ENCODE peak calls at places on chromosomes 3 and 15, in ten cellular contexts. One of them, this sample, is unnamed.

GRCh38 chr3:242986-243706 is 46.6 kb downstream of the CHL1 start:
- DNase-seq in pancreas: no peak
- DNase-seq in ovary: no peak
- DNase-seq in A549: no peak
- DNase-seq in fibroblast of pulmonary artery: peak
- DNase-seq in sigmoid colon: no peak
- DNase-seq in thyroid gland: no peak
- DNase-seq in lower leg skin: no peak
- DNase-seq in epithelial cell of esophagus: peak
- DNase-seq in fibroblast of mammary gland: peak
- DNase-seq in this sample: no peak

GRCh38 chr15:88647362-88648105 is 8.7 kb downstream of the ISG20 start:
- DNase-seq in fibroblast of mammary gland: no peak
- DNase-seq in ovary: no peak
- DNase-seq in epithelial cell of esophagus: no peak
- DNase-seq in fibroblast of pulmonary artery: no peak
- DNase-seq in pancreas: peak
- DNase-seq in thyroid gland: peak
- DNase-seq in lower leg skin: peak
- DNase-seq in A549: no peak
- DNase-seq in sigmoid colon: peak
- DNase-seq in this sample: no peak

GRCh38 chr3:72957303-72957702 is 39.3 kb upstream of the PPP4R2 start:
- DNase-seq in epithelial cell of esophagus: no peak
- DNase-seq in fibroblast of mammary gland: no peak
- DNase-seq in lower leg skin: peak
- DNase-seq in sigmoid colon: peak
- DNase-seq in A549: no peak
- DNase-seq in pancreas: peak
- DNase-seq in fibroblast of pulmonary artery: peak
- DNase-seq in thyroid gland: no peak
- DNase-seq in ovary: peak
- DNase-seq in this sample: no peak

GRCh38 chr15:101679861-101680260 is 27.7 kb upstream of the TM2D3 start:
- DNase-seq in epithelial cell of esophagus: no peak
- DNase-seq in A549: no peak
- DNase-seq in pancreas: no peak
- DNase-seq in fibroblast of pulmonary artery: no peak
- DNase-seq in ovary: no peak
- DNase-seq in thyroid gland: no peak
- DNase-seq in fibroblast of mammary gland: no peak
- DNase-seq in sigmoid colon: no peak
- DNase-seq in lower leg skin: no peak
- DNase-seq in this sample: no peak

GRCh38 chr3:161567962-161568361 is 71.4 kb downstream of the OTOL1 start:
- DNase-seq in lower leg skin: no peak
- DNase-seq in fibroblast of pulmonary artery: peak
- DNase-seq in sigmoid colon: no peak
- DNase-seq in A549: no peak
- DNase-seq in ovary: no peak
- DNase-seq in pancreas: no peak
- DNase-seq in epithelial cell of esophagus: no peak
- DNase-seq in fibroblast of mammary gland: peak
- DNase-seq in thyroid gland: no peak
- DNase-seq in this sample: peak

GRCh38 chr3:133595341-133595740 is 21.9 kb downstream of the CDV3 start:
- DNase-seq in fibroblast of pulmonary artery: no peak
- DNase-seq in A549: no peak
- DNase-seq in thyroid gland: no peak
- DNase-seq in ovary: no peak
- DNase-seq in lower leg skin: no peak
- DNase-seq in sigmoid colon: no peak
- DNase-seq in epithelial cell of esophagus: peak
- DNase-seq in pancreas: no peak
- DNase-seq in fibroblast of mammary gland: peak
- DNase-seq in this sample: no peak

GRCh38 chr3:60673123-60673522 is 578.1 kb downstream of the FHIT start:
- DNase-seq in sigmoid colon: no peak
- DNase-seq in lower leg skin: no peak
- DNase-seq in pancreas: no peak
- DNase-seq in A549: no peak
- DNase-seq in fibroblast of pulmonary artery: no peak
- DNase-seq in epithelial cell of esophagus: no peak
- DNase-seq in ovary: no peak
- DNase-seq in fibroblast of mammary gland: no peak
- DNase-seq in thyroid gland: no peak
- DNase-seq in this sample: no peak

GRCh38 chr3:5019411-5020261 is 40.4 kb downstream of the BHLHE40 start:
- DNase-seq in fibroblast of pulmonary artery: no peak
- DNase-seq in thyroid gland: no peak
- DNase-seq in ovary: no peak
- DNase-seq in A549: no peak
- DNase-seq in fibroblast of mammary gland: peak
- DNase-seq in sigmoid colon: no peak
- DNase-seq in epithelial cell of esophagus: peak
- DNase-seq in pancreas: no peak
- DNase-seq in lower leg skin: peak
- DNase-seq in this sample: no peak

GRCh38 chr15:85171736-85172135 is 190.1 kb downstream of the PDE8A start:
- DNase-seq in pancreas: no peak
- DNase-seq in fibroblast of pulmonary artery: no peak
- DNase-seq in fibroblast of mammary gland: no peak
- DNase-seq in epithelial cell of esophagus: no peak
- DNase-seq in ovary: no peak
- DNase-seq in thyroid gland: no peak
- DNase-seq in lower leg skin: no peak
- DNase-seq in A549: no peak
- DNase-seq in sigmoid colon: no peak
- DNase-seq in this sample: no peak

GRCh38 chr3:184808021-184808420 is 3.9 kb upstream of the VPS8 start:
- DNase-seq in fibroblast of pulmonary artery: no peak
- DNase-seq in sigmoid colon: no peak
- DNase-seq in thyroid gland: no peak
- DNase-seq in pancreas: no peak
- DNase-seq in A549: no peak
- DNase-seq in epithelial cell of esophagus: no peak
- DNase-seq in ovary: no peak
- DNase-seq in lower leg skin: no peak
- DNase-seq in fibroblast of mammary gland: no peak
- DNase-seq in this sample: no peak

GRCh38 chr3:27610800-27611199 is 111.3 kb downstream of the EOMES start:
- DNase-seq in ovary: no peak
- DNase-seq in epithelial cell of esophagus: no peak
- DNase-seq in pancreas: no peak
- DNase-seq in thyroid gland: no peak
- DNase-seq in fibroblast of mammary gland: no peak
- DNase-seq in fibroblast of pulmonary artery: peak
- DNase-seq in sigmoid colon: no peak
- DNase-seq in A549: no peak
- DNase-seq in lower leg skin: no peak
- DNase-seq in this sample: no peak

GRCh38 chr3:147301781-147302180 is 104.6 kb downstream of the ZIC4 start:
- DNase-seq in pancreas: no peak
- DNase-seq in A549: no peak
- DNase-seq in fibroblast of pulmonary artery: no peak
- DNase-seq in epithelial cell of esophagus: no peak
- DNase-seq in ovary: no peak
- DNase-seq in lower leg skin: no peak
- DNase-seq in sigmoid colon: no peak
- DNase-seq in fibroblast of mammary gland: no peak
- DNase-seq in thyroid gland: no peak
- DNase-seq in this sample: no peak

GRCh38 chr15:52252781-52253180 is 42.8 kb downstream of the MYO5C start:
- DNase-seq in sigmoid colon: no peak
- DNase-seq in lower leg skin: no peak
- DNase-seq in fibroblast of mammary gland: peak
- DNase-seq in thyroid gland: no peak
- DNase-seq in A549: peak
- DNase-seq in ovary: no peak
- DNase-seq in pancreas: no peak
- DNase-seq in fibroblast of pulmonary artery: peak
- DNase-seq in epithelial cell of esophagus: peak
- DNase-seq in this sample: peak

DNA sequence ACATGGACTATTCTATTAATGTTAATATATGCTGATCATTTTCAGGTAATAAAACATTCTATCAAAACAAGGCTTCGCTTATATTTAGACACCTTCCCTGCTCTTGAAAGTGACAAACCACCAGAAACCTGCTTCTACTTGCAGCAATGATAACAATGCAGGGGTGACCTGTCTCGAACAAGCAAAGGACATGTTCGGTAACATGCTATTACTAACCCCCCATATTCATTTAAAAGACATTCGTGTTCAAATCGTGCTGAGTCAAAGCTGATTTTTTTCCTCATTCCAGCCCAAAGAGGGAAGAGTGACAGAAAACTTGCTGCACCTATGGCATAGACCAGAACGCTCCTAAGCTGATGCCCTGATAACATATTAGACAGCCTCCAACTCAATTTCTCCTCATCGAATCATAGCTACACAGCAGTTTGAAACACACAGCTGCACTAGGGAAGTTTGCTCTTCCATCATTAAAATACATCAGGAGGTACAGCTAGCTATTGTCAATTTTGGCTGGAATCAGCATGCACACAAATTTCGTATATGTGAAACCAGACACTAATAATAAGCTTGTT is 341.5 kb downstream of the FOXP1 start:
- DNase-seq in sigmoid colon: no peak
- DNase-seq in ovary: no peak
- DNase-seq in thyroid gland: no peak
- DNase-seq in A549: no peak
- DNase-seq in lower leg skin: no peak
- DNase-seq in epithelial cell of esophagus: peak
- DNase-seq in pancreas: no peak
- DNase-seq in fibroblast of pulmonary artery: no peak
- DNase-seq in fibroblast of mammary gland: no peak
- DNase-seq in this sample: no peak
- H3K4me3 ChIP-seq in sigmoid colon: no peak
- H3K4me3 ChIP-seq in ovary: no peak
- H3K4me3 ChIP-seq in thyroid gland: no peak
- H3K4me3 ChIP-seq in A549: no peak
- H3K4me3 ChIP-seq in lower leg skin: no peak
- H3K4me3 ChIP-seq in epithelial cell of esophagus: no peak
- H3K4me3 ChIP-seq in pancreas: no peak
- H3K4me3 ChIP-seq in fibroblast of pulmonary artery: no peak
- H3K4me3 ChIP-seq in fibroblast of mammary gland: no peak
- H3K4me3 ChIP-seq in this sample: no peak

GRCh38 chr15:49227602-49228001 is 57.6 kb downstream of the GALK2 start:
- DNase-seq in lower leg skin: no peak
- DNase-seq in fibroblast of mammary gland: no peak
- DNase-seq in epithelial cell of esophagus: no peak
- DNase-seq in pancreas: no peak
- DNase-seq in A549: no peak
- DNase-seq in thyroid gland: no peak
- DNase-seq in ovary: no peak
- DNase-seq in fibroblast of pulmonary artery: no peak
- DNase-seq in sigmoid colon: no peak
- DNase-seq in this sample: no peak

GRCh38 chr15:49223536-49224274 is 53.7 kb downstream of the GALK2 start:
- DNase-seq in lower leg skin: no peak
- DNase-seq in sigmoid colon: no peak
- DNase-seq in ovary: no peak
- DNase-seq in fibroblast of mammary gland: peak
- DNase-seq in pancreas: no peak
- DNase-seq in thyroid gland: no peak
- DNase-seq in epithelial cell of esophagus: no peak
- DNase-seq in A549: no peak
- DNase-seq in fibroblast of pulmonary artery: peak
- DNase-seq in this sample: peak

GRCh38 chr15:49229922-49230321 is 59.9 kb downstream of the GALK2 start:
- DNase-seq in lower leg skin: no peak
- DNase-seq in pancreas: no peak
- DNase-seq in fibroblast of pulmonary artery: no peak
- DNase-seq in epithelial cell of esophagus: no peak
- DNase-seq in sigmoid colon: no peak
- DNase-seq in A549: no peak
- DNase-seq in fibroblast of mammary gland: no peak
- DNase-seq in ovary: no peak
- DNase-seq in thyroid gland: no peak
- DNase-seq in this sample: no peak

GRCh38 chr15:49225572-49226281 is 55.7 kb downstream of the GALK2 start:
- DNase-seq in sigmoid colon: no peak
- DNase-seq in ovary: no peak
- DNase-seq in fibroblast of mammary gland: peak
- DNase-seq in epithelial cell of esophagus: peak
- DNase-seq in fibroblast of pulmonary artery: peak
- DNase-seq in thyroid gland: peak
- DNase-seq in A549: no peak
- DNase-seq in pancreas: no peak
- DNase-seq in lower leg skin: no peak
- DNase-seq in this sample: no peak
- TF ChIP-seq CTCF in sigmoid colon: no peak
- TF ChIP-seq CTCF in ovary: no peak
- TF ChIP-seq CTCF in fibroblast of mammary gland: no peak
- TF ChIP-seq CTCF in epithelial cell of esophagus: peak
- TF ChIP-seq CTCF in fibroblast of pulmonary artery: peak
- TF ChIP-seq CTCF in thyroid gland: no peak
- TF ChIP-seq CTCF in A549: peak
- TF ChIP-seq CTCF in pancreas: no peak
- TF ChIP-seq CTCF in lower leg skin: no peak
- TF ChIP-seq CTCF in this sample: peak

GRCh38 chr15:68205949-68206539 is 912 bp upstream of the CALML4 start:
- DNase-seq in ovary: no peak
- DNase-seq in thyroid gland: no peak
- DNase-seq in sigmoid colon: peak
- DNase-seq in lower leg skin: peak
- DNase-seq in fibroblast of mammary gland: no peak
- DNase-seq in A549: no peak
- DNase-seq in fibroblast of pulmonary artery: no peak
- DNase-seq in epithelial cell of esophagus: peak
- DNase-seq in pancreas: no peak
- DNase-seq in this sample: no peak
- H3K4me3 ChIP-seq in ovary: no peak
- H3K4me3 ChIP-seq in thyroid gland: no peak
- H3K4me3 ChIP-seq in sigmoid colon: no peak
- H3K4me3 ChIP-seq in lower leg skin: no peak
- H3K4me3 ChIP-seq in fibroblast of mammary gland: no peak
- H3K4me3 ChIP-seq in A549: no peak
- H3K4me3 ChIP-seq in fibroblast of pulmonary artery: no peak
- H3K4me3 ChIP-seq in epithelial cell of esophagus: peak
- H3K4me3 ChIP-seq in pancreas: no peak
- H3K4me3 ChIP-seq in this sample: no peak

GRCh38 chr3:179981646-179982045 is 55.1 kb downstream of the PEX5L start:
- DNase-seq in pancreas: no peak
- DNase-seq in sigmoid colon: no peak
- DNase-seq in fibroblast of pulmonary artery: no peak
- DNase-seq in A549: no peak
- DNase-seq in ovary: no peak
- DNase-seq in lower leg skin: no peak
- DNase-seq in epithelial cell of esophagus: no peak
- DNase-seq in fibroblast of mammary gland: no peak
- DNase-seq in thyroid gland: no peak
- DNase-seq in this sample: no peak

GRCh38 chr3:179973024-179973423 is 63.7 kb downstream of the PEX5L start:
- DNase-seq in ovary: no peak
- DNase-seq in pancreas: no peak
- DNase-seq in fibroblast of mammary gland: peak
- DNase-seq in lower leg skin: no peak
- DNase-seq in epithelial cell of esophagus: peak
- DNase-seq in thyroid gland: no peak
- DNase-seq in fibroblast of pulmonary artery: no peak
- DNase-seq in sigmoid colon: no peak
- DNase-seq in A549: no peak
- DNase-seq in this sample: no peak

GRCh38 chr3:179973931-179974361 is 62.8 kb downstream of the PEX5L start:
- DNase-seq in sigmoid colon: no peak
- DNase-seq in ovary: no peak
- DNase-seq in pancreas: no peak
- DNase-seq in epithelial cell of esophagus: no peak
- DNase-seq in lower leg skin: no peak
- DNase-seq in thyroid gland: no peak
- DNase-seq in fibroblast of mammary gland: no peak
- DNase-seq in A549: no peak
- DNase-seq in fibroblast of pulmonary artery: no peak
- DNase-seq in this sample: no peak

GRCh38 chr3:179977356-179977755 is 59.4 kb downstream of the PEX5L start:
- DNase-seq in lower leg skin: no peak
- DNase-seq in fibroblast of mammary gland: no peak
- DNase-seq in ovary: no peak
- DNase-seq in pancreas: no peak
- DNase-seq in sigmoid colon: no peak
- DNase-seq in A549: no peak
- DNase-seq in fibroblast of pulmonary artery: no peak
- DNase-seq in thyroid gland: no peak
- DNase-seq in epithelial cell of esophagus: no peak
- DNase-seq in this sample: no peak
- TF ChIP-seq CTCF in lower leg skin: no peak
- TF ChIP-seq CTCF in fibroblast of mammary gland: no peak
- TF ChIP-seq CTCF in ovary: no peak
- TF ChIP-seq CTCF in pancreas: no peak
- TF ChIP-seq CTCF in sigmoid colon: no peak
- TF ChIP-seq CTCF in A549: no peak
- TF ChIP-seq CTCF in fibroblast of pulmonary artery: no peak
- TF ChIP-seq CTCF in thyroid gland: no peak
- TF ChIP-seq CTCF in epithelial cell of esophagus: no peak
- TF ChIP-seq CTCF in this sample: no peak

This sample was measured in foreskin fibroblast.